ENCODE peak calls at places on chromosomes 5 and 9, in four cellular contexts. H is fibroblast of pulmonary artery, B is tibial nerve, D is SK-N-SH. W is an unnamed sample.

GRCh38 chr9:121169094-121169601 is 32.5 kb downstream of the RAB14 start:
- DNase-seq in B (no peak), D (peak), H (peak), W (no peak)

GRCh38 chr5:168234133-168234532 is 57.3 kb upstream of the WWC1 start:
- DNase-seq in D (no peak), B (no peak), H (no peak), W (no peak)

GRCh38 chr5:113212244-113212920 is 222.4 kb downstream of the TSSK1B start:
- DNase-seq in B (no peak), H (peak), D (peak), W (no peak)

GRCh38 chr9:71793386-71794105 is 25.2 kb upstream of the CEMIP2 start:
- DNase-seq in H (peak), D (no peak), B (no peak), W (no peak)

GRCh38 chr5:147160923-147161663 is 73.7 kb upstream of the STK32A start:
- DNase-seq in H (peak), B (no peak), D (no peak), W (no peak)

GRCh38 chr5:103444333-103445038 is 118.1 kb downstream of the NUDT12 start:
- DNase-seq in D (peak), H (no peak), B (no peak), W (no peak)

GRCh38 chr5:43017438-43017820 is 22.7 kb downstream of the ANXA2R start:
- DNase-seq in D (no peak), H (peak), B (no peak), W (no peak)

GRCh38 chr5:10762178-10762775 is 1.2 kb upstream of the DAP start:
- DNase-seq in D (no peak), H (peak), B (no peak), W (no peak)

GRCh38 chr5:958701-959571 is 49.7 kb upstream of the NKD2 start:
- DNase-seq in H (peak), D (peak), B (no peak), W (no peak)

GRCh38 chr9:88722753-88723152 is 187.8 kb downstream of the NXNL2 start:
- DNase-seq in B (no peak), H (peak), D (no peak), W (no peak)

GRCh38 chr9:116096046-116096445 is 57.5 kb upstream of the PAPPA start:
- DNase-seq in B (no peak), D (no peak), H (no peak), W (no peak)

GRCh38 chr9:120742951-120743416 is 28.7 kb upstream of the MEGF9 start:
- DNase-seq in D (peak), B (no peak), H (peak), W (no peak)

GRCh38 chr5:58620336-58620735 is 37.5 kb downstream of the RAB3C start:
- DNase-seq in H (no peak), D (no peak), B (no peak), W (no peak)

GRCh38 chr5:80590766-80591165 is 20.7 kb upstream of the ANKRD34B start:
- DNase-seq in D (no peak), H (no peak), B (no peak), W (no peak)

GRCh38 chr9:37801287-37801850 is 772 bp downstream of the DCAF10 start:
- DNase-seq in H (peak), D (peak), B (no peak), W (no peak)

GRCh38 chr5:2263763-2264162 is 381.0 kb upstream of the IRX4 start:
- DNase-seq in H (no peak), D (no peak), B (no peak), W (no peak)

GRCh38 chr9:93907551-93908199 is 47.5 kb downstream of the BARX1 start:
- DNase-seq in D (no peak), B (no peak), H (no peak), W (no peak)

GRCh38 chr9:72467766-72468738 is 53.4 kb upstream of the TMC1 start:
- DNase-seq in B (no peak), H (peak), D (no peak), W (no peak)

GRCh38 chr9:133443982-133444381 is 15.8 kb upstream of the CACFD1 start:
- DNase-seq in H (no peak), D (no peak), B (no peak), W (no peak)

GRCh38 chr5:130871346-130872086 is 293.5 kb downstream of the HINT1 start:
- DNase-seq in B (peak), H (peak), D (peak), W (peak)

GRCh38 chr5:163448491-163448890 is 11.1 kb downstream of the CCNG1 start:
- DNase-seq in B (no peak), D (no peak), H (no peak), W (no peak)

GRCh38 chr9:132144708-132145365 is 17.0 kb upstream of the NTNG2 start:
- DNase-seq in H (peak), D (no peak), B (no peak), W (no peak)

GRCh38 chr5:178439411-178440162 is 150.6 kb downstream of the COL23A1 start:
- DNase-seq in D (no peak), H (no peak), B (no peak), W (no peak)

GRCh38 chr5:175517824-175518450 is 39.6 kb downstream of the SFXN1 start:
- DNase-seq in D (no peak), H (peak), B (no peak), W (no peak)

GRCh38 chr9:134356496-134357470 is 30.5 kb downstream of the RXRA start:
- DNase-seq in B (no peak), D (peak), H (peak), W (no peak)

GRCh38 chr5:23820764-23821471 is 313.5 kb downstream of the PRDM9 start:
- DNase-seq in D (peak), H (peak), B (no peak), W (no peak)

GRCh38 chr9:136775191-136775590 is 10.9 kb upstream of the LCN15 start:
- DNase-seq in B (no peak), H (no peak), D (no peak), W (no peak)

GRCh38 chr5:95812100-95812472 is 10.4 kb downstream of the GLRX start:
- DNase-seq in B (no peak), H (peak), D (peak), W (no peak)

GRCh38 chr5:177362871-177363507 is 5.3 kb downstream of the RGS14 start:
- DNase-seq in B (no peak), H (peak), D (peak), W (no peak)

DNA sequence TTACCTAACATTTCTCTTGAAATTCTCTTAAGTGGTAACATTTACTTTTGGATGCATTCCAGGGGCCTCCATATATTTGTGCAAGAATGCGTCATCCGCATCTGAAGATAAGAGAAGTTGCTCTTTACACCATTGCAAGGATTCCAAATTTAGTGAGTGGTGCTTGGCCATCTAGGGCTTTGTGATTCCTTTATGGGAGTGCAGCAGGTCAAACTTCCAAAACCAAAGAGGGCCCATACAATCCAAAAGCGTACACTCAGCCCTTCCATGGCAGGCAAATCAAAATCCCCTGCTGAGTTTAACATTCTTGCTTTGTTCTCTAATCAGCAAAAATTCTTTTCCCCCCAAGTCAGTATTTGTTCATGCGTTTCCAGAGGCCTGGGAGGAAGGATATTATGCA is 102.1 kb upstream of the DMAC1 start:
- DNase-seq in H (peak), B (no peak), D (no peak), W (no peak)
- TF ChIP-seq CTCF in H (no peak), B (no peak), D (no peak), W (no peak)

GRCh38 chr9:97408562-97408961 is 3.3 kb upstream of the TDRD7 start:
- DNase-seq in H (no peak), B (no peak), D (no peak), W (no peak)

GRCh38 chr9:97412628-97413382 is 909 bp downstream of the TDRD7 start:
- DNase-seq in H (no peak), B (no peak), D (no peak), W (no peak)

GRCh38 chr9:97411789-97412627 is at the start of gene TDRD7:
- DNase-seq in D (peak), H (peak), B (peak), W (no peak)

GRCh38 chr9:97413462-97413861 is 1.6 kb downstream of the TDRD7 start:
- DNase-seq in B (no peak), D (no peak), H (no peak), W (no peak)

GRCh38 chr9:97411440-97411788 is 482 bp upstream of the TDRD7 start:
- DNase-seq in B (no peak), H (no peak), D (no peak), W (no peak)
- H3K4me3 ChIP-seq in B (peak), H (peak), D (peak), W (peak)

DNA sequence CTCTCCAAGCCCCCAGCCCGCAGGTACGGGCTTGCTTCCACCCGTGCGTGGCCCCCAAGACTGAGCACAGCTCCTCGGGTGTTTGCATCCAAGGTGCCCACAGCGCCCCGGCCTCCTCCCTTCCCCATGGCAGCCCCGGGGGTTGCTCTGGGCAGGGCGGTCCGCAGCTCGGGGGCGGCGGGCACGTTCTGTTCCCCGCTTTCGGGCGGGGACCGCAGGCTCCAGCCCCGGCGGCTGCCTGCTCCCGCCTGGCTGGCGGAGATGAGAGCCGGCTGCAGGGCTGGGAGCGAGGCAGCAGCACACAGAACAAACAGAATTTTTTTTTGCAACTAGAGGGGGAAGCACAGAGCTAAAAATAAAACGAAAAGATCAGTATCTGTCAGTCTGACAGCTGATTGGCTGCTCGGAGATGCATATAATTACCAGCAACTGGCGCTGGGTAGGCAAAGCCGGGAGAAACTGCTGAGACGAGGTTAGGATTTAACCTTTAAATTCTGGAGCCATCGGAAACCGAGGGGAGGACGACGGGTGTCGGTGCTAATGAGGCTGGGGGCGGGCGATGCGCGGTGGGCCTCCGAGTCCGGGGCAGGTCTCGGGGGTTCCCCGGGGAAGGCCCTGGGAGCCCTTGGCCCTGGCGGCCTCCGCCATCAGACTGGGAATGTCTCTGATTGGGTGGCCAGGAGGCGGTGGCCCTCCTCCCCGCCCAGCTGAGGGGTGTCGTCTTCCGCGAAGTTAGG is 142.7 kb upstream of the IER5L start:
- DNase-seq in B (peak), H (peak), D (peak), W (no peak)
- TF ChIP-seq CTCF in B (peak), H (peak), D (peak), W (no peak)

GRCh38 chr5:21862986-21863385 is 990.2 kb downstream of the CDH12 start:
- DNase-seq in D (no peak), H (no peak), B (no peak), W (no peak)

GRCh38 chr5:21858441-21858840 is 994.7 kb downstream of the CDH12 start:
- DNase-seq in H (no peak), D (no peak), B (no peak), W (no peak)
- H3K4me3 ChIP-seq in H (no peak), D (no peak), B (no peak), W (no peak)